ENCODE peak calls at places on chromosomes 1 and 21, in five cellular contexts. D is IMR-90; F is stimulated activated CD8-positive, alpha-beta memory T cell treated with anti-CD3 and anti-CD28 coated beads, Interleukin-15, amount 100 ng/mL, for 24 hours; W is left cardiac atrium; E is EL. J is an unnamed sample.

GRCh38 chr21:25561668-25562641 is 45.3 kb downstream of the MRPL39 start:
- DNase-seq in D (peak), F (peak), W (peak), E (peak), J (no peak)

GRCh38 chr1:154759196-154759595 is 110.9 kb downstream of the KCNN3 start:
- DNase-seq in D (no peak), F (no peak), W (no peak), E (no peak), J (no peak)

GRCh38 chr1:19514391-19514831 is 29.1 kb upstream of the CAPZB start:
- DNase-seq in D (peak), F (no peak), W (no peak), E (no peak), J (no peak)

GRCh38 chr1:26556041-26556440 is 26.5 kb downstream of the RPS6KA1 start:
- DNase-seq in D (no peak), F (no peak), W (no peak), E (no peak), J (no peak)

GRCh38 chr1:167987174-167987573 is 50.3 kb upstream of the MPC2 start:
- DNase-seq in D (peak), F (no peak), W (no peak), E (peak), J (no peak)

GRCh38 chr1:109272021-109272799 is 10.7 kb downstream of the PSRC1 start:
- DNase-seq in D (no peak), F (no peak), W (no peak), E (no peak), J (no peak)

GRCh38 chr1:1775364-1776226 is 2.7 kb downstream of the NADK start:
- DNase-seq in D (no peak), F (no peak), W (no peak), E (no peak), J (no peak)

GRCh38 chr21:15645830-15646229 is 84.0 kb upstream of the USP25 start:
- DNase-seq in D (no peak), F (no peak), W (no peak), E (no peak), J (no peak)

GRCh38 chr1:201946224-201946908 is at the start of gene LMOD1:
- DNase-seq in D (peak), F (no peak), W (peak), E (peak), J (no peak)

GRCh38 chr21:29449306-29449940 is 150.7 kb downstream of the BACH1 start:
- DNase-seq in D (no peak), F (no peak), W (no peak), E (no peak), J (no peak)

GRCh38 chr1:62466982-62467532 is 30.2 kb downstream of the USP1 start:
- DNase-seq in D (peak), F (no peak), W (no peak), E (peak), J (no peak)

GRCh38 chr1:63575340-63575826 is 17.8 kb upstream of the PGM1 start:
- DNase-seq in D (peak), F (no peak), W (no peak), E (peak), J (no peak)

GRCh38 chr1:223815865-223816264 is 29.9 kb downstream of the TP53BP2 start:
- DNase-seq in D (peak), F (no peak), W (no peak), E (peak), J (no peak)

GRCh38 chr1:153494976-153495535 is 34.6 kb upstream of the S100A7 start:
- DNase-seq in D (peak), F (peak), W (peak), E (peak), J (peak)

GRCh38 chr21:33866851-33867250 is 48.8 kb downstream of the ATP5PO start:
- DNase-seq in D (peak), F (no peak), W (no peak), E (peak), J (no peak)